ENCODE peak calls at places on chromosomes 2 and 18, in ten cellular contexts. One of them, this sample, is unnamed. For H3K9me3, the result is how much of the 10 kb centered on the place peaks cover.

GRCh38 chr2:42906115-42906556 is 113.8 kb upstream of the HAAO start:
- DNase-seq in CD4-positive, alpha-beta T cell: no peak
- DNase-seq in ovary: no peak
- DNase-seq in Peyer's patch: no peak
- DNase-seq in stomach: no peak
- DNase-seq in neuronal stem cell: no peak
- DNase-seq in fibroblast of lung: no peak
- DNase-seq in ascending aorta: no peak
- DNase-seq in heart left ventricle: no peak
- DNase-seq in CD8-positive, alpha-beta memory T cell: no peak
- DNase-seq in this sample: no peak

GRCh38 chr2:219440388-219441256 is 6.0 kb downstream of the SPEG start:
- DNase-seq in ovary: no peak
- DNase-seq in heart left ventricle: no peak
- DNase-seq in CD8-positive, alpha-beta memory T cell: no peak
- DNase-seq in stomach: no peak
- DNase-seq in ascending aorta: no peak
- DNase-seq in neuronal stem cell: no peak
- DNase-seq in CD4-positive, alpha-beta T cell: no peak
- DNase-seq in fibroblast of lung: peak
- DNase-seq in Peyer's patch: no peak
- DNase-seq in this sample: no peak

GRCh38 chr18:55658598-55658997 is 70.6 kb upstream of the TCF4 start:
- DNase-seq in stomach: no peak
- DNase-seq in Peyer's patch: no peak
- DNase-seq in neuronal stem cell: no peak
- DNase-seq in heart left ventricle: no peak
- DNase-seq in CD4-positive, alpha-beta T cell: no peak
- DNase-seq in ovary: no peak
- DNase-seq in CD8-positive, alpha-beta memory T cell: no peak
- DNase-seq in ascending aorta: no peak
- DNase-seq in fibroblast of lung: no peak
- DNase-seq in this sample: no peak

GRCh38 chr2:174673405-174673804 is 75.8 kb upstream of the WIPF1 start:
- DNase-seq in heart left ventricle: no peak
- DNase-seq in CD8-positive, alpha-beta memory T cell: no peak
- DNase-seq in stomach: no peak
- DNase-seq in fibroblast of lung: no peak
- DNase-seq in ascending aorta: no peak
- DNase-seq in neuronal stem cell: no peak
- DNase-seq in Peyer's patch: no peak
- DNase-seq in ovary: no peak
- DNase-seq in CD4-positive, alpha-beta T cell: no peak
- DNase-seq in this sample: no peak

GRCh38 chr2:187912956-187913355 is 358.7 kb upstream of the TFPI start:
- DNase-seq in ovary: no peak
- DNase-seq in Peyer's patch: no peak
- DNase-seq in fibroblast of lung: no peak
- DNase-seq in CD8-positive, alpha-beta memory T cell: no peak
- DNase-seq in CD4-positive, alpha-beta T cell: no peak
- DNase-seq in stomach: no peak
- DNase-seq in heart left ventricle: no peak
- DNase-seq in neuronal stem cell: no peak
- DNase-seq in ascending aorta: no peak
- DNase-seq in this sample: no peak

GRCh38 chr18:54149078-54149697 is 75.3 kb downstream of the MBD2 start:
- DNase-seq in CD4-positive, alpha-beta T cell: no peak
- DNase-seq in Peyer's patch: no peak
- DNase-seq in neuronal stem cell: no peak
- DNase-seq in ovary: no peak
- DNase-seq in stomach: no peak
- DNase-seq in heart left ventricle: no peak
- DNase-seq in ascending aorta: peak
- DNase-seq in fibroblast of lung: peak
- DNase-seq in CD8-positive, alpha-beta memory T cell: no peak
- DNase-seq in this sample: peak

GRCh38 chr2:86229221-86229620 is 30.0 kb downstream of the MRPL35 start:
- DNase-seq in heart left ventricle: no peak
- DNase-seq in CD8-positive, alpha-beta memory T cell: no peak
- DNase-seq in fibroblast of lung: no peak
- DNase-seq in ascending aorta: no peak
- DNase-seq in Peyer's patch: peak
- DNase-seq in stomach: no peak
- DNase-seq in CD4-positive, alpha-beta T cell: no peak
- DNase-seq in neuronal stem cell: no peak
- DNase-seq in ovary: no peak
- DNase-seq in this sample: no peak

GRCh38 chr2:234974501-234975385 is 22.9 kb downstream of the SH3BP4 start:
- DNase-seq in Peyer's patch: no peak
- DNase-seq in CD8-positive, alpha-beta memory T cell: no peak
- DNase-seq in heart left ventricle: no peak
- DNase-seq in ascending aorta: no peak
- DNase-seq in fibroblast of lung: peak
- DNase-seq in neuronal stem cell: no peak
- DNase-seq in stomach: peak
- DNase-seq in CD4-positive, alpha-beta T cell: no peak
- DNase-seq in ovary: no peak
- DNase-seq in this sample: no peak

GRCh38 chr2:165675551-165675968 is 118.5 kb downstream of the GALNT3 start:
- DNase-seq in CD8-positive, alpha-beta memory T cell: no peak
- DNase-seq in ovary: no peak
- DNase-seq in fibroblast of lung: no peak
- DNase-seq in heart left ventricle: no peak
- DNase-seq in ascending aorta: no peak
- DNase-seq in stomach: no peak
- DNase-seq in Peyer's patch: no peak
- DNase-seq in neuronal stem cell: no peak
- DNase-seq in CD4-positive, alpha-beta T cell: no peak
- DNase-seq in this sample: no peak

GRCh38 chr2:46150445-46150970 is 146.7 kb upstream of the EPAS1 start:
- DNase-seq in ovary: no peak
- DNase-seq in heart left ventricle: no peak
- DNase-seq in CD8-positive, alpha-beta memory T cell: no peak
- DNase-seq in stomach: no peak
- DNase-seq in ascending aorta: no peak
- DNase-seq in Peyer's patch: no peak
- DNase-seq in neuronal stem cell: no peak
- DNase-seq in fibroblast of lung: no peak
- DNase-seq in CD4-positive, alpha-beta T cell: no peak
- DNase-seq in this sample: no peak

GRCh38 chr18:74479486-74480148 is 16.5 kb upstream of the CNDP2 start:
- DNase-seq in stomach: no peak
- DNase-seq in heart left ventricle: no peak
- DNase-seq in Peyer's patch: no peak
- DNase-seq in CD4-positive, alpha-beta T cell: no peak
- DNase-seq in fibroblast of lung: no peak
- DNase-seq in CD8-positive, alpha-beta memory T cell: no peak
- DNase-seq in ascending aorta: peak
- DNase-seq in neuronal stem cell: no peak
- DNase-seq in ovary: no peak
- DNase-seq in this sample: peak

GRCh38 chr2:55345064-55345463 is 74.6 kb downstream of the CCDC88A start:
- DNase-seq in ascending aorta: no peak
- DNase-seq in neuronal stem cell: no peak
- DNase-seq in Peyer's patch: no peak
- DNase-seq in CD8-positive, alpha-beta memory T cell: no peak
- DNase-seq in CD4-positive, alpha-beta T cell: no peak
- DNase-seq in heart left ventricle: no peak
- DNase-seq in fibroblast of lung: no peak
- DNase-seq in ovary: no peak
- DNase-seq in stomach: no peak
- DNase-seq in this sample: no peak

GRCh38 chr2:73009177-73009839 is 62.2 kb downstream of the SFXN5 start:
- DNase-seq in ovary: no peak
- DNase-seq in neuronal stem cell: no peak
- DNase-seq in ascending aorta: peak
- DNase-seq in Peyer's patch: peak
- DNase-seq in stomach: no peak
- DNase-seq in CD8-positive, alpha-beta memory T cell: no peak
- DNase-seq in heart left ventricle: no peak
- DNase-seq in fibroblast of lung: no peak
- DNase-seq in CD4-positive, alpha-beta T cell: no peak
- DNase-seq in this sample: peak

GRCh38 chr2:177669625-177670330 is 277.2 kb downstream of the AGPS start:
- DNase-seq in stomach: no peak
- DNase-seq in neuronal stem cell: no peak
- DNase-seq in ascending aorta: no peak
- DNase-seq in CD8-positive, alpha-beta memory T cell: no peak
- DNase-seq in fibroblast of lung: no peak
- DNase-seq in Peyer's patch: no peak
- DNase-seq in ovary: no peak
- DNase-seq in heart left ventricle: no peak
- DNase-seq in CD4-positive, alpha-beta T cell: no peak
- DNase-seq in this sample: no peak

GRCh38 chr2:133653116-133653515 is 84.9 kb upstream of the NCKAP5 start:
- DNase-seq in ovary: no peak
- DNase-seq in fibroblast of lung: no peak
- DNase-seq in stomach: no peak
- DNase-seq in neuronal stem cell: no peak
- DNase-seq in ascending aorta: no peak
- DNase-seq in CD8-positive, alpha-beta memory T cell: no peak
- DNase-seq in heart left ventricle: no peak
- DNase-seq in Peyer's patch: no peak
- DNase-seq in CD4-positive, alpha-beta T cell: no peak
- DNase-seq in this sample: no peak

GRCh38 chr2:240644171-240644651 is 18.9 kb downstream of the GPR35 start:
- DNase-seq in ovary: no peak
- DNase-seq in heart left ventricle: no peak
- DNase-seq in neuronal stem cell: no peak
- DNase-seq in ascending aorta: no peak
- DNase-seq in CD8-positive, alpha-beta memory T cell: no peak
- DNase-seq in Peyer's patch: no peak
- DNase-seq in CD4-positive, alpha-beta T cell: no peak
- DNase-seq in stomach: peak
- DNase-seq in fibroblast of lung: no peak
- DNase-seq in this sample: peak

GRCh38 chr2:183063083-183063482 is 15.5 kb upstream of the DUSP19 start:
- DNase-seq in CD4-positive, alpha-beta T cell: no peak
- DNase-seq in stomach: no peak
- DNase-seq in CD8-positive, alpha-beta memory T cell: no peak
- DNase-seq in fibroblast of lung: peak
- DNase-seq in ovary: no peak
- DNase-seq in Peyer's patch: no peak
- DNase-seq in heart left ventricle: no peak
- DNase-seq in ascending aorta: no peak
- DNase-seq in neuronal stem cell: no peak
- DNase-seq in this sample: no peak

GRCh38 chr2:219496247-219496646 is 2.4 kb upstream of the GMPPA start:
- DNase-seq in CD4-positive, alpha-beta T cell: no peak
- DNase-seq in stomach: no peak
- DNase-seq in CD8-positive, alpha-beta memory T cell: no peak
- DNase-seq in ovary: no peak
- DNase-seq in fibroblast of lung: no peak
- DNase-seq in neuronal stem cell: no peak
- DNase-seq in Peyer's patch: no peak
- DNase-seq in heart left ventricle: no peak
- DNase-seq in ascending aorta: no peak
- DNase-seq in this sample: no peak

GRCh38 chr2:196459539-196459938 is 180.0 kb upstream of the CCDC150 start:
- DNase-seq in ovary: no peak
- DNase-seq in CD8-positive, alpha-beta memory T cell: no peak
- DNase-seq in Peyer's patch: no peak
- DNase-seq in ascending aorta: no peak
- DNase-seq in stomach: no peak
- DNase-seq in CD4-positive, alpha-beta T cell: no peak
- DNase-seq in heart left ventricle: no peak
- DNase-seq in neuronal stem cell: no peak
- DNase-seq in fibroblast of lung: peak
- DNase-seq in this sample: no peak
- H3K9me3 ChIP-seq in ovary: under half
- H3K9me3 ChIP-seq in CD8-positive, alpha-beta memory T cell: under half
- H3K9me3 ChIP-seq in Peyer's patch: under half
- H3K9me3 ChIP-seq in ascending aorta: under half
- H3K9me3 ChIP-seq in stomach: under half
- H3K9me3 ChIP-seq in CD4-positive, alpha-beta T cell: under half
- H3K9me3 ChIP-seq in heart left ventricle: under half
- H3K9me3 ChIP-seq in neuronal stem cell: under half
- H3K9me3 ChIP-seq in fibroblast of lung: under half
- H3K9me3 ChIP-seq in this sample: under half

GRCh38 chr18:48801728-48802542 is 148.8 kb downstream of the SMAD7 start:
- DNase-seq in ascending aorta: peak
- DNase-seq in CD4-positive, alpha-beta T cell: no peak
- DNase-seq in stomach: peak
- DNase-seq in fibroblast of lung: no peak
- DNase-seq in ovary: peak
- DNase-seq in neuronal stem cell: no peak
- DNase-seq in CD8-positive, alpha-beta memory T cell: no peak
- DNase-seq in Peyer's patch: peak
- DNase-seq in heart left ventricle: peak
- DNase-seq in this sample: peak
- H3K27ac ChIP-seq in ascending aorta: peak
- H3K27ac ChIP-seq in CD4-positive, alpha-beta T cell: no peak
- H3K27ac ChIP-seq in stomach: no peak
- H3K27ac ChIP-seq in fibroblast of lung: peak
- H3K27ac ChIP-seq in ovary: peak
- H3K27ac ChIP-seq in neuronal stem cell: no peak
- H3K27ac ChIP-seq in CD8-positive, alpha-beta memory T cell: no peak
- H3K27ac ChIP-seq in Peyer's patch: peak
- H3K27ac ChIP-seq in heart left ventricle: peak
- H3K27ac ChIP-seq in this sample: peak

GRCh38 chr18:57430166-57430958 is 4.8 kb upstream of the ONECUT2 start:
- DNase-seq in fibroblast of lung: no peak
- DNase-seq in stomach: no peak
- DNase-seq in CD8-positive, alpha-beta memory T cell: no peak
- DNase-seq in heart left ventricle: no peak
- DNase-seq in neuronal stem cell: peak
- DNase-seq in CD4-positive, alpha-beta T cell: no peak
- DNase-seq in Peyer's patch: no peak
- DNase-seq in ovary: no peak
- DNase-seq in ascending aorta: no peak
- DNase-seq in this sample: no peak
- H3K9me3 ChIP-seq in fibroblast of lung: under half
- H3K9me3 ChIP-seq in stomach: under half
- H3K9me3 ChIP-seq in CD8-positive, alpha-beta memory T cell: under half
- H3K9me3 ChIP-seq in heart left ventricle: under half
- H3K9me3 ChIP-seq in neuronal stem cell: under half
- H3K9me3 ChIP-seq in CD4-positive, alpha-beta T cell: under half
- H3K9me3 ChIP-seq in Peyer's patch: under half
- H3K9me3 ChIP-seq in ovary: under half
- H3K9me3 ChIP-seq in ascending aorta: under half
- H3K9me3 ChIP-seq in this sample: under half

DNA sequence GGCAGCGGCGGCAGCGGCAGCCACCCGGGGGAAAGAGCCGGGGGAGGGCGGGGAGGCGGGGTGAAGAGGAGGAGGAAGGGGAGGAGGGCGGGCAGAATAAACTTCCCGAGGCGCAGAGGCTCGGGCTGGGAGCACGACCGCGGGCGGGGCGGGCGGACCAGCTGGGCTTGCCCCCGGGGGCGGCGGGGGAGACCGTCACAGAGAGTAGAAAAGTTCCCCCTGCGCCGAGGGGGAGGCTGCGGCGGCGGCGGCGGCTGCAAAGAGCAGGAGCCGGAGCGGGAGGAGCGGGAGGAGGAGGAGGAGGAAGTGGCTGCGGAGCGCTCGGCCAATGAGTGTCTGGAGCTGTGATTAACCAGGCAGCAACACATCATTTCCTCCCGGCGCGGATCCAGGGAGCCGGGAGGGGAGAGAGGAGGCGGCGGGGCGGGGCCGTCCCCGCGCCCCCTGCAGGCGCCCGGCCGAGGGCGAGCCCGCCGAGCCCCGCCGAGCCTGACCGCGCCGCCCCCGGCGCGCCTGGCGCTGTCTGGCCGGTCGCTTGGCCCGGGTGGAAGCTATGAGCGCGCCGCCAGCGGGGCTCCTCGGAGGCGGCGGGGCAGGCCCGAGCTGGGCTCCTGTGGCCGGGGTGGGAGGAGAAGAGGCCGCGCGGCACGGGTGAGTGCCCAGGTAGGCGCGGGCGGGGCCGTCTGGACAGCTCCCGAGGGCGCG is at the start of gene ACVR1:
- DNase-seq in heart left ventricle: peak
- DNase-seq in neuronal stem cell: peak
- DNase-seq in fibroblast of lung: peak
- DNase-seq in CD8-positive, alpha-beta memory T cell: peak
- DNase-seq in ascending aorta: peak
- DNase-seq in CD4-positive, alpha-beta T cell: peak
- DNase-seq in Peyer's patch: peak
- DNase-seq in stomach: peak
- DNase-seq in ovary: peak
- DNase-seq in this sample: peak
- H3K27ac ChIP-seq in heart left ventricle: peak
- H3K27ac ChIP-seq in neuronal stem cell: peak
- H3K27ac ChIP-seq in fibroblast of lung: peak
- H3K27ac ChIP-seq in CD8-positive, alpha-beta memory T cell: peak
- H3K27ac ChIP-seq in ascending aorta: peak
- H3K27ac ChIP-seq in CD4-positive, alpha-beta T cell: peak
- H3K27ac ChIP-seq in Peyer's patch: peak
- H3K27ac ChIP-seq in stomach: peak
- H3K27ac ChIP-seq in ovary: peak
- H3K27ac ChIP-seq in this sample: peak